ENCODE peak calls at places on chromosomes 12 and 14, in nine cellular contexts. B is amygdala, Z is HT-29, M is testis, X is MCF 10A, W is SHP77, V is GM19239, C is T-helper 2 cell, G is esophagus muscularis mucosa. D is an unnamed sample.
A peak's percentile ranks its signal among the peaks of the same experiment; 100 is the strongest.

GRCh38 chr12:78585132-78585531 is 279.4 kb upstream of the SYT1 start:
- DNase-seq in B (no peak), Z (no peak), M (no peak), X (no peak), W (no peak), V (no peak), C (no peak), G (no peak), D (no peak)

GRCh38 chr12:79415754-79416435 is 274.9 kb downstream of the PAWR start:
- DNase-seq in B (no peak), Z (peak; percentile 86), M (no peak), X (no peak), W (no peak), V (no peak), C (no peak), G (no peak), D (no peak)

GRCh38 chr14:23468704-23469126 is 788 bp upstream of the NGDN start:
- DNase-seq in B (no peak), Z (no peak), M (no peak), X (no peak), W (no peak), V (no peak), C (no peak), G (no peak), D (no peak)

GRCh38 chr12:68358532-68359485 is 26.6 kb upstream of the MDM1 start:
- DNase-seq in B (no peak), Z (peak; percentile 83), M (peak; percentile 81), X (peak; percentile 76), W (peak; percentile 38), V (no peak), C (no peak), G (no peak), D (no peak)

GRCh38 chr12:57476162-57476992 is 3.3 kb downstream of the ARHGAP9 start:
- DNase-seq in B (no peak), Z (no peak), M (peak; percentile 40), X (no peak), W (no peak), V (peak; percentile 75), C (no peak), G (no peak), D (peak; percentile 85)

GRCh38 chr12:119157528-119157927 is 21.2 kb upstream of the HSPB8 start:
- DNase-seq in B (no peak), Z (no peak), M (no peak), X (no peak), W (no peak), V (no peak), C (no peak), G (no peak), D (peak; percentile 82)

GRCh38 chr14:64782196-64782595 is 78.0 kb downstream of the PLEKHG3 start:
- DNase-seq in B (no peak), Z (no peak), M (no peak), X (no peak), W (no peak), V (no peak), C (no peak), G (no peak), D (peak; percentile 37)

GRCh38 chr14:63438065-63438757 is 105.0 kb downstream of the PPP2R5E start:
- DNase-seq in B (no peak), Z (no peak), M (peak; percentile 59), X (peak; percentile 99), W (no peak), V (peak; percentile 9), C (no peak), G (peak; percentile 96), D (no peak)

GRCh38 chr12:95600567-95600966 is 49.3 kb upstream of the USP44 start:
- DNase-seq in B (no peak), Z (no peak), M (no peak), X (no peak), W (no peak), V (no peak), C (no peak), G (peak; percentile 89), D (peak; percentile 75)

GRCh38 chr12:61531195-61531594 is 729.0 kb upstream of the USP15 start:
- DNase-seq in B (no peak), Z (no peak), M (no peak), X (no peak), W (no peak), V (no peak), C (no peak), G (no peak), D (no peak)

GRCh38 chr14:95562892-95563685 is 28.2 kb downstream of the GLRX5 start:
- DNase-seq in B (no peak), Z (no peak), M (no peak), X (peak; percentile 14), W (no peak), V (no peak), C (no peak), G (no peak), D (no peak)

GRCh38 chr12:52867636-52868035 is 18.8 kb upstream of the KRT78 start:
- DNase-seq in B (no peak), Z (peak; percentile 54), M (no peak), X (peak; percentile 73), W (no peak), V (no peak), C (no peak), G (no peak), D (peak; percentile 84)

GRCh38 chr14:89947344-89947743 is 7.2 kb downstream of the EFCAB11 start:
- DNase-seq in B (no peak), Z (no peak), M (no peak), X (no peak), W (no peak), V (no peak), C (no peak), G (no peak), D (no peak)